ENCODE peak calls at places on chromosomes 1 and 21, in eight cellular contexts. One of them, this sample, is unnamed.

GRCh38 chr1:184622136-184622823 is 132.4 kb downstream of the EDEM3 start:
- DNase-seq in AG04449: peak; percentile 80
- DNase-seq in upper lobe of right lung: no peak
- DNase-seq in endodermal cell: no peak
- DNase-seq in astrocyte of the spinal cord: peak; percentile 95
- DNase-seq in hepatocyte: peak; percentile 81
- DNase-seq in OCI-LY7: no peak
- DNase-seq in cardiac muscle cell: peak; percentile 48
- DNase-seq in this sample: peak; percentile 61

GRCh38 chr21:28215214-28215954 is 777.3 kb downstream of the LTN1 start:
- DNase-seq in AG04449: peak; percentile 26
- DNase-seq in upper lobe of right lung: no peak
- DNase-seq in endodermal cell: no peak
- DNase-seq in astrocyte of the spinal cord: no peak
- DNase-seq in hepatocyte: no peak
- DNase-seq in OCI-LY7: no peak
- DNase-seq in cardiac muscle cell: no peak
- DNase-seq in this sample: no peak

GRCh38 chr1:170096806-170097340 is 22.4 kb upstream of the KIFAP3 start:
- DNase-seq in AG04449: no peak
- DNase-seq in upper lobe of right lung: no peak
- DNase-seq in endodermal cell: no peak
- DNase-seq in astrocyte of the spinal cord: no peak
- DNase-seq in hepatocyte: no peak
- DNase-seq in OCI-LY7: no peak
- DNase-seq in cardiac muscle cell: no peak
- DNase-seq in this sample: no peak

GRCh38 chr1:191343816-191344215 is 814.4 kb upstream of the RGS18 start:
- DNase-seq in AG04449: peak; percentile 55
- DNase-seq in upper lobe of right lung: no peak
- DNase-seq in endodermal cell: no peak
- DNase-seq in astrocyte of the spinal cord: peak; percentile 58
- DNase-seq in hepatocyte: no peak
- DNase-seq in OCI-LY7: no peak
- DNase-seq in cardiac muscle cell: no peak
- DNase-seq in this sample: peak; percentile 22

GRCh38 chr1:223639333-223639749 is 26.2 kb downstream of the CAPN8 start:
- DNase-seq in AG04449: no peak
- DNase-seq in upper lobe of right lung: no peak
- DNase-seq in endodermal cell: no peak
- DNase-seq in astrocyte of the spinal cord: no peak
- DNase-seq in hepatocyte: no peak
- DNase-seq in OCI-LY7: no peak
- DNase-seq in cardiac muscle cell: no peak
- DNase-seq in this sample: no peak

GRCh38 chr1:901108-901859 is 22.4 kb upstream of the SAMD11 start:
- DNase-seq in AG04449: no peak
- DNase-seq in upper lobe of right lung: no peak
- DNase-seq in endodermal cell: peak; percentile 27
- DNase-seq in astrocyte of the spinal cord: no peak
- DNase-seq in hepatocyte: no peak
- DNase-seq in OCI-LY7: no peak
- DNase-seq in cardiac muscle cell: no peak
- DNase-seq in this sample: no peak

GRCh38 chr21:44405091-44405947 is 50.0 kb upstream of the LRRC3 start:
- DNase-seq in AG04449: no peak
- DNase-seq in upper lobe of right lung: no peak
- DNase-seq in endodermal cell: no peak
- DNase-seq in astrocyte of the spinal cord: no peak
- DNase-seq in hepatocyte: no peak
- DNase-seq in OCI-LY7: no peak
- DNase-seq in cardiac muscle cell: no peak
- DNase-seq in this sample: no peak

GRCh38 chr1:22916469-22916817 is 56.2 kb downstream of the LACTBL1 start:
- DNase-seq in AG04449: no peak
- DNase-seq in upper lobe of right lung: no peak
- DNase-seq in endodermal cell: no peak
- DNase-seq in astrocyte of the spinal cord: no peak
- DNase-seq in hepatocyte: no peak
- DNase-seq in OCI-LY7: peak; percentile 12
- DNase-seq in cardiac muscle cell: no peak
- DNase-seq in this sample: no peak

GRCh38 chr1:186059752-186060151 is 315.3 kb downstream of the TPR start:
- DNase-seq in AG04449: no peak
- DNase-seq in upper lobe of right lung: no peak
- DNase-seq in endodermal cell: no peak
- DNase-seq in astrocyte of the spinal cord: no peak
- DNase-seq in hepatocyte: no peak
- DNase-seq in OCI-LY7: no peak
- DNase-seq in cardiac muscle cell: no peak
- DNase-seq in this sample: no peak

GRCh38 chr1:219518168-219518905 is 94.6 kb downstream of the ZC3H11B start:
- DNase-seq in AG04449: peak; percentile 9
- DNase-seq in upper lobe of right lung: no peak
- DNase-seq in endodermal cell: no peak
- DNase-seq in astrocyte of the spinal cord: peak; percentile 50
- DNase-seq in hepatocyte: peak; percentile 26
- DNase-seq in OCI-LY7: no peak
- DNase-seq in cardiac muscle cell: peak; percentile 18
- DNase-seq in this sample: no peak

GRCh38 chr21:42194863-42195262 is 24.1 kb upstream of the ABCG1 start:
- DNase-seq in AG04449: no peak
- DNase-seq in upper lobe of right lung: no peak
- DNase-seq in endodermal cell: no peak
- DNase-seq in astrocyte of the spinal cord: no peak
- DNase-seq in hepatocyte: no peak
- DNase-seq in OCI-LY7: no peak
- DNase-seq in cardiac muscle cell: no peak
- DNase-seq in this sample: no peak

GRCh38 chr21:41816583-41817165 is 49.8 kb upstream of the RIPK4 start:
- DNase-seq in AG04449: no peak
- DNase-seq in upper lobe of right lung: peak; percentile 84
- DNase-seq in endodermal cell: peak; percentile 87
- DNase-seq in astrocyte of the spinal cord: peak; percentile 50
- DNase-seq in hepatocyte: peak; percentile 73
- DNase-seq in OCI-LY7: peak; percentile 82
- DNase-seq in cardiac muscle cell: peak; percentile 64
- DNase-seq in this sample: peak; percentile 24

GRCh38 chr1:83508485-83509151 is 490.3 kb downstream of the TTLL7 start:
- DNase-seq in AG04449: peak; percentile 45
- DNase-seq in upper lobe of right lung: no peak
- DNase-seq in endodermal cell: no peak
- DNase-seq in astrocyte of the spinal cord: peak; percentile 60
- DNase-seq in hepatocyte: peak; percentile 18
- DNase-seq in OCI-LY7: no peak
- DNase-seq in cardiac muscle cell: no peak
- DNase-seq in this sample: peak; percentile 13

GRCh38 chr1:214123061-214123784 is 135.4 kb downstream of the PROX1 start:
- DNase-seq in AG04449: no peak
- DNase-seq in upper lobe of right lung: no peak
- DNase-seq in endodermal cell: peak; percentile 92
- DNase-seq in astrocyte of the spinal cord: peak; percentile 72
- DNase-seq in hepatocyte: peak; percentile 87
- DNase-seq in OCI-LY7: peak; percentile 32
- DNase-seq in cardiac muscle cell: peak; percentile 82
- DNase-seq in this sample: peak; percentile 49

GRCh38 chr1:214124915-214125314 is 137.1 kb downstream of the PROX1 start:
- DNase-seq in AG04449: no peak
- DNase-seq in upper lobe of right lung: no peak
- DNase-seq in endodermal cell: no peak
- DNase-seq in astrocyte of the spinal cord: no peak
- DNase-seq in hepatocyte: no peak
- DNase-seq in OCI-LY7: no peak
- DNase-seq in cardiac muscle cell: no peak
- DNase-seq in this sample: no peak

GRCh38 chr1:214122110-214122509 is 134.3 kb downstream of the PROX1 start:
- DNase-seq in AG04449: no peak
- DNase-seq in upper lobe of right lung: no peak
- DNase-seq in endodermal cell: no peak
- DNase-seq in astrocyte of the spinal cord: no peak
- DNase-seq in hepatocyte: no peak
- DNase-seq in OCI-LY7: no peak
- DNase-seq in cardiac muscle cell: no peak
- DNase-seq in this sample: no peak

GRCh38 chr1:214125819-214126218 is 138.0 kb downstream of the PROX1 start:
- DNase-seq in AG04449: no peak
- DNase-seq in upper lobe of right lung: no peak
- DNase-seq in endodermal cell: no peak
- DNase-seq in astrocyte of the spinal cord: no peak
- DNase-seq in hepatocyte: no peak
- DNase-seq in OCI-LY7: no peak
- DNase-seq in cardiac muscle cell: no peak
- DNase-seq in this sample: no peak

GRCh38 chr1:214124281-214124805 is 136.6 kb downstream of the PROX1 start:
- DNase-seq in AG04449: no peak
- DNase-seq in upper lobe of right lung: no peak
- DNase-seq in endodermal cell: no peak
- DNase-seq in astrocyte of the spinal cord: no peak
- DNase-seq in hepatocyte: no peak
- DNase-seq in OCI-LY7: no peak
- DNase-seq in cardiac muscle cell: no peak
- DNase-seq in this sample: no peak
- H3K4me3 ChIP-seq in AG04449: no peak overlapping the region
- H3K4me3 ChIP-seq in upper lobe of right lung: no peak overlapping the region
- H3K4me3 ChIP-seq in endodermal cell: no peak overlapping the region
- H3K4me3 ChIP-seq in astrocyte of the spinal cord: no peak overlapping the region
- H3K4me3 ChIP-seq in hepatocyte: no peak overlapping the region
- H3K4me3 ChIP-seq in OCI-LY7: no peak overlapping the region
- H3K4me3 ChIP-seq in cardiac muscle cell: no peak overlapping the region
- H3K4me3 ChIP-seq in this sample: no peak overlapping the region

GRCh38 chr1:242133351-242133750 is 134.5 kb upstream of the MAP1LC3C start:
- DNase-seq in AG04449: no peak
- DNase-seq in upper lobe of right lung: no peak
- DNase-seq in endodermal cell: no peak
- DNase-seq in astrocyte of the spinal cord: no peak
- DNase-seq in hepatocyte: no peak
- DNase-seq in OCI-LY7: no peak
- DNase-seq in cardiac muscle cell: no peak
- DNase-seq in this sample: no peak

GRCh38 chr1:242132446-242132845 is 133.5 kb upstream of the MAP1LC3C start:
- DNase-seq in AG04449: no peak
- DNase-seq in upper lobe of right lung: no peak
- DNase-seq in endodermal cell: no peak
- DNase-seq in astrocyte of the spinal cord: no peak
- DNase-seq in hepatocyte: no peak
- DNase-seq in OCI-LY7: no peak
- DNase-seq in cardiac muscle cell: no peak
- DNase-seq in this sample: no peak

DNA sequence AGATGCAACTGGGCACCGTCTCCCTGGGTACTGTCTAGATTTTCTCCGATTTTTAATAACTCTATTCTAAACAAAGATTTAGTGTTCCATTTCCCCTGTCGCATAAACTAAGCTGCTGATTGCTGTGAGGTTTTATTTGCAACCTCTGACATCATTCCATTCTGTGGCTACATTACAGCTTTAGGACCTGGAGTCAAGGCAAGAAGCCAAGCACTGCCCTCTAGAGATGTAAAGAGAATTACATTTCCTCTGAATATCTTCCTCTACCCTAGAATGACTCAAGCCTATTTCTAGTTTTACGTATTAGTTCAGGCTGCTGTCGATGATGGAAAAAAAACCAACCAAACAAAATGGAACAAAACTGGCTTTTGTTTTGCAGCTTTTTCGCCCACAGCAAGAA is 130.2 kb upstream of the MAP1LC3C start:
- DNase-seq in AG04449: no peak
- DNase-seq in upper lobe of right lung: no peak
- DNase-seq in endodermal cell: no peak
- DNase-seq in astrocyte of the spinal cord: peak; percentile 4
- DNase-seq in hepatocyte: peak; percentile 43
- DNase-seq in OCI-LY7: peak; percentile 2
- DNase-seq in cardiac muscle cell: peak; percentile 45
- DNase-seq in this sample: no peak
- TF ChIP-seq CTCF in AG04449: no peak
- TF ChIP-seq CTCF in upper lobe of right lung: no peak
- TF ChIP-seq CTCF in endodermal cell: peak; percentile 75
- TF ChIP-seq CTCF in astrocyte of the spinal cord: no peak
- TF ChIP-seq CTCF in hepatocyte: no peak
- TF ChIP-seq CTCF in OCI-LY7: peak; percentile 61
- TF ChIP-seq CTCF in cardiac muscle cell: no peak
- TF ChIP-seq CTCF in this sample: no peak

GRCh38 chr1:166865931-166866330 is 10.1 kb downstream of the TADA1 start:
- DNase-seq in AG04449: no peak
- DNase-seq in upper lobe of right lung: no peak
- DNase-seq in endodermal cell: no peak
- DNase-seq in astrocyte of the spinal cord: no peak
- DNase-seq in hepatocyte: peak; percentile 40
- DNase-seq in OCI-LY7: no peak
- DNase-seq in cardiac muscle cell: no peak
- DNase-seq in this sample: no peak

GRCh38 chr1:166868639-166869038 is 7.4 kb downstream of the TADA1 start:
- DNase-seq in AG04449: no peak
- DNase-seq in upper lobe of right lung: no peak
- DNase-seq in endodermal cell: no peak
- DNase-seq in astrocyte of the spinal cord: no peak
- DNase-seq in hepatocyte: no peak
- DNase-seq in OCI-LY7: no peak
- DNase-seq in cardiac muscle cell: no peak
- DNase-seq in this sample: no peak

GRCh38 chr1:166870584-166870983 is 5.5 kb downstream of the TADA1 start:
- DNase-seq in AG04449: no peak
- DNase-seq in upper lobe of right lung: no peak
- DNase-seq in endodermal cell: no peak
- DNase-seq in astrocyte of the spinal cord: no peak
- DNase-seq in hepatocyte: no peak
- DNase-seq in OCI-LY7: no peak
- DNase-seq in cardiac muscle cell: no peak
- DNase-seq in this sample: no peak

GRCh38 chr1:166874464-166874863 is 1.6 kb downstream of the TADA1 start:
- DNase-seq in AG04449: no peak
- DNase-seq in upper lobe of right lung: no peak
- DNase-seq in endodermal cell: no peak
- DNase-seq in astrocyte of the spinal cord: no peak
- DNase-seq in hepatocyte: no peak
- DNase-seq in OCI-LY7: no peak
- DNase-seq in cardiac muscle cell: no peak
- DNase-seq in this sample: no peak

GRCh38 chr1:166869318-166870099 is 6.6 kb downstream of the TADA1 start:
- DNase-seq in AG04449: no peak
- DNase-seq in upper lobe of right lung: no peak
- DNase-seq in endodermal cell: no peak
- DNase-seq in astrocyte of the spinal cord: no peak
- DNase-seq in hepatocyte: no peak
- DNase-seq in OCI-LY7: no peak
- DNase-seq in cardiac muscle cell: no peak
- DNase-seq in this sample: no peak
- H3K4me3 ChIP-seq in AG04449: no peak overlapping the region
- H3K4me3 ChIP-seq in upper lobe of right lung: no peak overlapping the region
- H3K4me3 ChIP-seq in endodermal cell: no peak overlapping the region
- H3K4me3 ChIP-seq in astrocyte of the spinal cord: no peak overlapping the region
- H3K4me3 ChIP-seq in hepatocyte: no peak overlapping the region
- H3K4me3 ChIP-seq in OCI-LY7: no peak overlapping the region
- H3K4me3 ChIP-seq in cardiac muscle cell: no peak overlapping the region
- H3K4me3 ChIP-seq in this sample: no peak overlapping the region

GRCh38 chr1:246417813-246418564 is 89.1 kb downstream of the SMYD3 start:
- DNase-seq in AG04449: no peak
- DNase-seq in upper lobe of right lung: no peak
- DNase-seq in endodermal cell: no peak
- DNase-seq in astrocyte of the spinal cord: no peak
- DNase-seq in hepatocyte: no peak
- DNase-seq in OCI-LY7: no peak
- DNase-seq in cardiac muscle cell: no peak
- DNase-seq in this sample: no peak
- TF ChIP-seq CTCF in AG04449: no peak
- TF ChIP-seq CTCF in upper lobe of right lung: no peak
- TF ChIP-seq CTCF in endodermal cell: peak; percentile 37
- TF ChIP-seq CTCF in astrocyte of the spinal cord: peak; percentile 6
- TF ChIP-seq CTCF in hepatocyte: no peak
- TF ChIP-seq CTCF in OCI-LY7: peak; percentile 17
- TF ChIP-seq CTCF in cardiac muscle cell: peak; percentile 5
- TF ChIP-seq CTCF in this sample: no peak

This sample was measured in astrocyte of the cerebellum.